ENCODE peak calls at places on chromosomes 2 and 18, in eight cellular contexts. One of them, this sample, is unnamed.

GRCh38 chr2:102304711-102305591 is 6.4 kb upstream of the IL1RL1 start:
- DNase-seq in epithelial cell of prostate: no peak
- DNase-seq in colonic mucosa: no peak
- DNase-seq in EL: no peak
- DNase-seq in activated gamma-delta T cell: no peak
- DNase-seq in stimulated activated CD4-positive, alpha-beta T cell treated with anti-CD3 and anti-CD28 coated beads, Interleukin-1b, Interleukin-23, amount 100 ng/mL, for 4 hours: peak; percentile 9
- DNase-seq in fibroblast of lung: no peak
- DNase-seq in HFFc6: no peak
- DNase-seq in this sample: no peak

GRCh38 chr2:9593936-9594335 is 36.9 kb downstream of the YWHAQ start:
- DNase-seq in HFFc6: no peak
- DNase-seq in colonic mucosa: no peak
- DNase-seq in fibroblast of lung: no peak
- DNase-seq in activated gamma-delta T cell: no peak
- DNase-seq in epithelial cell of prostate: no peak
- DNase-seq in EL: no peak
- DNase-seq in stimulated activated CD4-positive, alpha-beta T cell treated with anti-CD3 and anti-CD28 coated beads, Interleukin-1b, Interleukin-23, amount 100 ng/mL, for 4 hours: no peak
- DNase-seq in this sample: no peak

GRCh38 chr2:85263591-85263990 is 64.2 kb downstream of the TGOLN2 start:
- DNase-seq in EL: no peak
- DNase-seq in HFFc6: no peak
- DNase-seq in activated gamma-delta T cell: no peak
- DNase-seq in fibroblast of lung: no peak
- DNase-seq in epithelial cell of prostate: no peak
- DNase-seq in colonic mucosa: no peak
- DNase-seq in stimulated activated CD4-positive, alpha-beta T cell treated with anti-CD3 and anti-CD28 coated beads, Interleukin-1b, Interleukin-23, amount 100 ng/mL, for 4 hours: no peak
- DNase-seq in this sample: no peak

GRCh38 chr2:229780856-229781773 is 66.8 kb upstream of the DNER start:
- DNase-seq in activated gamma-delta T cell: no peak
- DNase-seq in fibroblast of lung: peak; percentile 70
- DNase-seq in epithelial cell of prostate: no peak
- DNase-seq in EL: peak; percentile 54
- DNase-seq in colonic mucosa: no peak
- DNase-seq in stimulated activated CD4-positive, alpha-beta T cell treated with anti-CD3 and anti-CD28 coated beads, Interleukin-1b, Interleukin-23, amount 100 ng/mL, for 4 hours: no peak
- DNase-seq in HFFc6: peak; percentile 55
- DNase-seq in this sample: peak; percentile 32

GRCh38 chr2:8378016-8378810 is 303.6 kb upstream of the ID2 start:
- DNase-seq in fibroblast of lung: no peak
- DNase-seq in EL: no peak
- DNase-seq in epithelial cell of prostate: no peak
- DNase-seq in activated gamma-delta T cell: no peak
- DNase-seq in HFFc6: no peak
- DNase-seq in stimulated activated CD4-positive, alpha-beta T cell treated with anti-CD3 and anti-CD28 coated beads, Interleukin-1b, Interleukin-23, amount 100 ng/mL, for 4 hours: no peak
- DNase-seq in colonic mucosa: no peak
- DNase-seq in this sample: no peak

GRCh38 chr2:216904974-216905373 is 45.1 kb upstream of the TNP1 start:
- DNase-seq in HFFc6: no peak
- DNase-seq in EL: no peak
- DNase-seq in colonic mucosa: no peak
- DNase-seq in stimulated activated CD4-positive, alpha-beta T cell treated with anti-CD3 and anti-CD28 coated beads, Interleukin-1b, Interleukin-23, amount 100 ng/mL, for 4 hours: no peak
- DNase-seq in fibroblast of lung: no peak
- DNase-seq in epithelial cell of prostate: no peak
- DNase-seq in activated gamma-delta T cell: no peak
- DNase-seq in this sample: no peak

GRCh38 chr18:8084160-8084559 is 517.0 kb downstream of the PTPRM start:
- DNase-seq in colonic mucosa: peak; percentile 29
- DNase-seq in epithelial cell of prostate: no peak
- DNase-seq in activated gamma-delta T cell: no peak
- DNase-seq in stimulated activated CD4-positive, alpha-beta T cell treated with anti-CD3 and anti-CD28 coated beads, Interleukin-1b, Interleukin-23, amount 100 ng/mL, for 4 hours: no peak
- DNase-seq in EL: peak; percentile 61
- DNase-seq in HFFc6: peak; percentile 45
- DNase-seq in fibroblast of lung: peak; percentile 65
- DNase-seq in this sample: peak; percentile 83

GRCh38 chr2:3870222-3870621 is 166.8 kb downstream of the DCDC2C start:
- DNase-seq in epithelial cell of prostate: no peak
- DNase-seq in EL: no peak
- DNase-seq in activated gamma-delta T cell: no peak
- DNase-seq in stimulated activated CD4-positive, alpha-beta T cell treated with anti-CD3 and anti-CD28 coated beads, Interleukin-1b, Interleukin-23, amount 100 ng/mL, for 4 hours: no peak
- DNase-seq in HFFc6: no peak
- DNase-seq in fibroblast of lung: no peak
- DNase-seq in colonic mucosa: no peak
- DNase-seq in this sample: no peak

GRCh38 chr2:59936031-59936430 is 617.4 kb downstream of the BCL11A start:
- DNase-seq in fibroblast of lung: no peak
- DNase-seq in stimulated activated CD4-positive, alpha-beta T cell treated with anti-CD3 and anti-CD28 coated beads, Interleukin-1b, Interleukin-23, amount 100 ng/mL, for 4 hours: no peak
- DNase-seq in activated gamma-delta T cell: no peak
- DNase-seq in HFFc6: no peak
- DNase-seq in colonic mucosa: no peak
- DNase-seq in epithelial cell of prostate: no peak
- DNase-seq in EL: no peak
- DNase-seq in this sample: no peak

GRCh38 chr2:133596701-133597393 is 28.6 kb upstream of the NCKAP5 start:
- DNase-seq in stimulated activated CD4-positive, alpha-beta T cell treated with anti-CD3 and anti-CD28 coated beads, Interleukin-1b, Interleukin-23, amount 100 ng/mL, for 4 hours: no peak
- DNase-seq in EL: no peak
- DNase-seq in activated gamma-delta T cell: no peak
- DNase-seq in HFFc6: no peak
- DNase-seq in colonic mucosa: no peak
- DNase-seq in epithelial cell of prostate: no peak
- DNase-seq in fibroblast of lung: no peak
- DNase-seq in this sample: no peak

GRCh38 chr18:79680100-79680879 is 687 bp downstream of the CTDP1 start:
- DNase-seq in EL: peak; percentile 52
- DNase-seq in stimulated activated CD4-positive, alpha-beta T cell treated with anti-CD3 and anti-CD28 coated beads, Interleukin-1b, Interleukin-23, amount 100 ng/mL, for 4 hours: no peak
- DNase-seq in activated gamma-delta T cell: no peak
- DNase-seq in epithelial cell of prostate: peak; percentile 37
- DNase-seq in HFFc6: peak; percentile 38
- DNase-seq in fibroblast of lung: peak; percentile 45
- DNase-seq in colonic mucosa: peak; percentile 78
- DNase-seq in this sample: peak; percentile 9

GRCh38 chr2:216635701-216636541 is 2.7 kb downstream of the IGFBP2 start:
- DNase-seq in activated gamma-delta T cell: no peak
- DNase-seq in HFFc6: no peak
- DNase-seq in stimulated activated CD4-positive, alpha-beta T cell treated with anti-CD3 and anti-CD28 coated beads, Interleukin-1b, Interleukin-23, amount 100 ng/mL, for 4 hours: no peak
- DNase-seq in EL: no peak
- DNase-seq in colonic mucosa: no peak
- DNase-seq in fibroblast of lung: no peak
- DNase-seq in epithelial cell of prostate: no peak
- DNase-seq in this sample: no peak

GRCh38 chr2:65566617-65567016 is 134.2 kb upstream of the SPRED2 start:
- DNase-seq in EL: no peak
- DNase-seq in stimulated activated CD4-positive, alpha-beta T cell treated with anti-CD3 and anti-CD28 coated beads, Interleukin-1b, Interleukin-23, amount 100 ng/mL, for 4 hours: no peak
- DNase-seq in activated gamma-delta T cell: no peak
- DNase-seq in epithelial cell of prostate: peak; percentile 55
- DNase-seq in HFFc6: no peak
- DNase-seq in colonic mucosa: no peak
- DNase-seq in fibroblast of lung: no peak
- DNase-seq in this sample: no peak

GRCh38 chr18:54684786-54685185 is 93.7 kb downstream of the DYNAP start:
- DNase-seq in fibroblast of lung: no peak
- DNase-seq in colonic mucosa: no peak
- DNase-seq in stimulated activated CD4-positive, alpha-beta T cell treated with anti-CD3 and anti-CD28 coated beads, Interleukin-1b, Interleukin-23, amount 100 ng/mL, for 4 hours: no peak
- DNase-seq in epithelial cell of prostate: no peak
- DNase-seq in activated gamma-delta T cell: no peak
- DNase-seq in EL: peak; percentile 11
- DNase-seq in HFFc6: no peak
- DNase-seq in this sample: no peak

GRCh38 chr2:117760916-117761315 is 53.6 kb upstream of the DDX18 start:
- DNase-seq in HFFc6: no peak
- DNase-seq in fibroblast of lung: no peak
- DNase-seq in colonic mucosa: no peak
- DNase-seq in epithelial cell of prostate: no peak
- DNase-seq in activated gamma-delta T cell: no peak
- DNase-seq in stimulated activated CD4-positive, alpha-beta T cell treated with anti-CD3 and anti-CD28 coated beads, Interleukin-1b, Interleukin-23, amount 100 ng/mL, for 4 hours: no peak
- DNase-seq in EL: no peak
- DNase-seq in this sample: no peak

GRCh38 chr2:43890855-43891254 is 52.1 kb downstream of the ABCG8 start:
- DNase-seq in EL: no peak
- DNase-seq in activated gamma-delta T cell: no peak
- DNase-seq in HFFc6: no peak
- DNase-seq in stimulated activated CD4-positive, alpha-beta T cell treated with anti-CD3 and anti-CD28 coated beads, Interleukin-1b, Interleukin-23, amount 100 ng/mL, for 4 hours: no peak
- DNase-seq in fibroblast of lung: peak; percentile 21
- DNase-seq in colonic mucosa: no peak
- DNase-seq in epithelial cell of prostate: no peak
- DNase-seq in this sample: no peak

GRCh38 chr2:148814143-148814852 is 60.7 kb upstream of the KIF5C start:
- DNase-seq in fibroblast of lung: peak; percentile 56
- DNase-seq in stimulated activated CD4-positive, alpha-beta T cell treated with anti-CD3 and anti-CD28 coated beads, Interleukin-1b, Interleukin-23, amount 100 ng/mL, for 4 hours: no peak
- DNase-seq in EL: peak; percentile 70
- DNase-seq in colonic mucosa: peak; percentile 51
- DNase-seq in activated gamma-delta T cell: no peak
- DNase-seq in epithelial cell of prostate: no peak
- DNase-seq in HFFc6: peak; percentile 25
- DNase-seq in this sample: no peak

GRCh38 chr2:105256431-105257047 is 15.0 kb downstream of the GPR45 start:
- DNase-seq in colonic mucosa: no peak
- DNase-seq in epithelial cell of prostate: no peak
- DNase-seq in fibroblast of lung: no peak
- DNase-seq in activated gamma-delta T cell: no peak
- DNase-seq in HFFc6: no peak
- DNase-seq in stimulated activated CD4-positive, alpha-beta T cell treated with anti-CD3 and anti-CD28 coated beads, Interleukin-1b, Interleukin-23, amount 100 ng/mL, for 4 hours: no peak
- DNase-seq in EL: no peak
- DNase-seq in this sample: no peak

GRCh38 chr2:181892795-181893435 is 1.4 kb downstream of the ITPRID2 start:
- DNase-seq in fibroblast of lung: peak; percentile 58
- DNase-seq in EL: peak; percentile 46
- DNase-seq in activated gamma-delta T cell: no peak
- DNase-seq in stimulated activated CD4-positive, alpha-beta T cell treated with anti-CD3 and anti-CD28 coated beads, Interleukin-1b, Interleukin-23, amount 100 ng/mL, for 4 hours: no peak
- DNase-seq in HFFc6: peak; percentile 59
- DNase-seq in epithelial cell of prostate: no peak
- DNase-seq in colonic mucosa: no peak
- DNase-seq in this sample: no peak

GRCh38 chr18:63677490-63678225 is 16.0 kb upstream of the SERPINB3 start:
- DNase-seq in EL: peak; percentile 42
- DNase-seq in HFFc6: no peak
- DNase-seq in stimulated activated CD4-positive, alpha-beta T cell treated with anti-CD3 and anti-CD28 coated beads, Interleukin-1b, Interleukin-23, amount 100 ng/mL, for 4 hours: no peak
- DNase-seq in fibroblast of lung: no peak
- DNase-seq in activated gamma-delta T cell: no peak
- DNase-seq in colonic mucosa: no peak
- DNase-seq in epithelial cell of prostate: no peak
- DNase-seq in this sample: no peak

GRCh38 chr2:241547781-241548450 is 10.6 kb upstream of the BOK start:
- DNase-seq in stimulated activated CD4-positive, alpha-beta T cell treated with anti-CD3 and anti-CD28 coated beads, Interleukin-1b, Interleukin-23, amount 100 ng/mL, for 4 hours: no peak
- DNase-seq in HFFc6: no peak
- DNase-seq in colonic mucosa: no peak
- DNase-seq in epithelial cell of prostate: no peak
- DNase-seq in activated gamma-delta T cell: no peak
- DNase-seq in fibroblast of lung: no peak
- DNase-seq in EL: peak; percentile 34
- DNase-seq in this sample: no peak

GRCh38 chr2:222494104-222494739 is 69.9 kb downstream of the SGPP2 start:
- DNase-seq in epithelial cell of prostate: no peak
- DNase-seq in stimulated activated CD4-positive, alpha-beta T cell treated with anti-CD3 and anti-CD28 coated beads, Interleukin-1b, Interleukin-23, amount 100 ng/mL, for 4 hours: no peak
- DNase-seq in EL: no peak
- DNase-seq in HFFc6: no peak
- DNase-seq in activated gamma-delta T cell: no peak
- DNase-seq in colonic mucosa: no peak
- DNase-seq in fibroblast of lung: no peak
- DNase-seq in this sample: no peak

GRCh38 chr2:127700527-127701192 is 637 bp upstream of the SFT2D3 start:
- DNase-seq in HFFc6: no peak
- DNase-seq in stimulated activated CD4-positive, alpha-beta T cell treated with anti-CD3 and anti-CD28 coated beads, Interleukin-1b, Interleukin-23, amount 100 ng/mL, for 4 hours: no peak
- DNase-seq in colonic mucosa: peak; percentile 90
- DNase-seq in epithelial cell of prostate: peak; percentile 24
- DNase-seq in EL: no peak
- DNase-seq in activated gamma-delta T cell: no peak
- DNase-seq in fibroblast of lung: no peak
- DNase-seq in this sample: no peak

This sample was measured in NCI-H748 treated with DMSO at 0.1 percent for 48 hours.